ENCODE peak calls at places on chromosomes 16 and 17, in eight cellular contexts. One of them, this sample, is unnamed.
A peak's percentile ranks its signal among the peaks of the same experiment; 100 is the strongest.

GRCh38 chr16:51151435-51151950 is 423 bp upstream of the SALL1 start:
- DNase-seq in NCI-H1092 treated with DMSO at 0.1 percent for 48 hours: peak; percentile 89
- DNase-seq in fibroblast of lung: peak; percentile 37
- DNase-seq in neural progenitor cell: peak; percentile 97
- DNase-seq in RCC 7860: peak; percentile 65
- DNase-seq in DMS79 treated with DMSO at 0.1 percent for 48 hours: peak; percentile 43
- DNase-seq in iris pigment epithelial cell: peak; percentile 63
- DNase-seq in T-cell: no peak
- DNase-seq in this sample: peak; percentile 92

GRCh38 chr16:52005551-52005950 is 541.4 kb downstream of the TOX3 start:
- DNase-seq in DMS79 treated with DMSO at 0.1 percent for 48 hours: no peak
- DNase-seq in neural progenitor cell: no peak
- DNase-seq in fibroblast of lung: no peak
- DNase-seq in RCC 7860: no peak
- DNase-seq in iris pigment epithelial cell: no peak
- DNase-seq in T-cell: no peak
- DNase-seq in NCI-H1092 treated with DMSO at 0.1 percent for 48 hours: no peak
- DNase-seq in this sample: no peak

GRCh38 chr17:55332296-55333041 is 67.7 kb downstream of the HLF start:
- DNase-seq in neural progenitor cell: no peak
- DNase-seq in T-cell: no peak
- DNase-seq in NCI-H1092 treated with DMSO at 0.1 percent for 48 hours: no peak
- DNase-seq in DMS79 treated with DMSO at 0.1 percent for 48 hours: peak; percentile 68
- DNase-seq in RCC 7860: no peak
- DNase-seq in iris pigment epithelial cell: no peak
- DNase-seq in fibroblast of lung: no peak
- DNase-seq in this sample: no peak

GRCh38 chr16:70739389-70739788 is 53.5 kb upstream of the MTSS2 start:
- DNase-seq in NCI-H1092 treated with DMSO at 0.1 percent for 48 hours: no peak
- DNase-seq in neural progenitor cell: no peak
- DNase-seq in fibroblast of lung: no peak
- DNase-seq in iris pigment epithelial cell: no peak
- DNase-seq in T-cell: no peak
- DNase-seq in DMS79 treated with DMSO at 0.1 percent for 48 hours: no peak
- DNase-seq in RCC 7860: no peak
- DNase-seq in this sample: no peak

GRCh38 chr17:75684249-75684648 is 17.1 kb downstream of the SAP30BP start:
- DNase-seq in neural progenitor cell: no peak
- DNase-seq in T-cell: no peak
- DNase-seq in RCC 7860: no peak
- DNase-seq in iris pigment epithelial cell: peak; percentile 52
- DNase-seq in NCI-H1092 treated with DMSO at 0.1 percent for 48 hours: no peak
- DNase-seq in DMS79 treated with DMSO at 0.1 percent for 48 hours: no peak
- DNase-seq in fibroblast of lung: no peak
- DNase-seq in this sample: no peak

GRCh38 chr16:6446370-6446769 is 886.3 kb upstream of the RBFOX1 start:
- DNase-seq in T-cell: no peak
- DNase-seq in DMS79 treated with DMSO at 0.1 percent for 48 hours: no peak
- DNase-seq in neural progenitor cell: no peak
- DNase-seq in NCI-H1092 treated with DMSO at 0.1 percent for 48 hours: no peak
- DNase-seq in fibroblast of lung: no peak
- DNase-seq in RCC 7860: no peak
- DNase-seq in iris pigment epithelial cell: no peak
- DNase-seq in this sample: peak; percentile 18

GRCh38 chr16:90044111-90044551 is 24.9 kb upstream of the DBNDD1 start:
- DNase-seq in neural progenitor cell: no peak
- DNase-seq in NCI-H1092 treated with DMSO at 0.1 percent for 48 hours: no peak
- DNase-seq in iris pigment epithelial cell: peak; percentile 45
- DNase-seq in fibroblast of lung: no peak
- DNase-seq in RCC 7860: peak; percentile 56
- DNase-seq in T-cell: no peak
- DNase-seq in DMS79 treated with DMSO at 0.1 percent for 48 hours: no peak
- DNase-seq in this sample: no peak

GRCh38 chr17:79843475-79843916 is 4.3 kb upstream of the CBX4 start:
- DNase-seq in fibroblast of lung: no peak
- DNase-seq in neural progenitor cell: no peak
- DNase-seq in DMS79 treated with DMSO at 0.1 percent for 48 hours: no peak
- DNase-seq in RCC 7860: no peak
- DNase-seq in iris pigment epithelial cell: peak; percentile 17
- DNase-seq in T-cell: no peak
- DNase-seq in NCI-H1092 treated with DMSO at 0.1 percent for 48 hours: no peak
- DNase-seq in this sample: no peak